ENCODE peak calls at places on chromosome 3, in six cellular contexts. J is upper lobe of left lung, B is HepG2, I is HCT116, A is GM12878, S is K562. L is an unnamed sample. For H3K27me3, the result is how much of the 10 kb centered on the place peaks cover.

GRCh38 chr3:188979669-188980311 is 192.0 kb upstream of the TPRG1 start:
- ATAC-seq in B (no peak), S (no peak), A (no peak), J (peak), I (no peak), L (peak)

GRCh38 chr3:173711619-173712018 is 314.1 kb downstream of the NLGN1 start:
- ATAC-seq in I (peak), S (no peak), A (no peak), B (no peak), J (peak), L (no peak)

GRCh38 chr3:127820871-127821853 is 1.2 kb downstream of the MGLL start:
- ATAC-seq in I (no peak), S (no peak), A (peak), J (no peak), B (no peak), L (no peak)

GRCh38 chr3:169869484-169870304 is at the start of gene LRRC31:
- ATAC-seq in I (no peak), S (no peak), B (no peak), J (no peak), A (no peak), L (no peak)

GRCh38 chr3:61416618-61417017 is 144.8 kb upstream of the PTPRG start:
- ATAC-seq in J (no peak), S (no peak), B (no peak), I (no peak), A (no peak), L (no peak)

GRCh38 chr3:97658670-97659285 is 105.8 kb upstream of the ARL6 start:
- ATAC-seq in I (no peak), S (no peak), J (no peak), A (peak), B (peak), L (no peak)

GRCh38 chr3:9068044-9068443 is 104.8 kb upstream of the RAD18 start:
- ATAC-seq in A (no peak), J (no peak), I (no peak), S (no peak), B (no peak), L (peak)

GRCh38 chr3:142866841-142867631 is 21.8 kb downstream of the PCOLCE2 start:
- ATAC-seq in J (no peak), B (peak), A (peak), I (peak), S (peak), L (no peak)

GRCh38 chr3:178267158-178267838 is 268.9 kb upstream of the KCNMB2 start:
- ATAC-seq in B (no peak), A (no peak), S (no peak), J (no peak), I (no peak), L (no peak)

GRCh38 chr3:32428092-32429068 is 36.7 kb downstream of the CMTM7 start:
- ATAC-seq in I (no peak), A (peak), S (peak), B (peak), J (peak), L (no peak)

GRCh38 chr3:138081371-138082084 is 33.9 kb downstream of the DZIP1L start:
- ATAC-seq in J (peak), S (no peak), B (no peak), I (no peak), A (no peak), L (peak)

GRCh38 chr3:183427206-183428139 is 946 bp downstream of the MCF2L2 start:
- ATAC-seq in J (peak), S (no peak), A (no peak), I (no peak), B (no peak), L (no peak)

GRCh38 chr3:156579427-156579851 is 24.5 kb upstream of the SSR3 start:
- ATAC-seq in A (no peak), B (no peak), S (peak), I (no peak), J (peak), L (no peak)

GRCh38 chr3:109804697-109805096 is 467.4 kb upstream of the DPPA4 start:
- ATAC-seq in A (peak), J (no peak), S (no peak), B (no peak), I (peak), L (peak)

GRCh38 chr3:178084938-178085816 is 451.1 kb upstream of the KCNMB2 start:
- ATAC-seq in J (peak), S (no peak), B (peak), I (no peak), A (no peak), L (peak)

GRCh38 chr3:31960793-31961431 is 20.1 kb downstream of the OSBPL10 start:
- ATAC-seq in J (peak), I (peak), A (peak), S (no peak), B (peak), L (no peak)

GRCh38 chr3:188826574-188826973 is 345.2 kb upstream of the TPRG1 start:
- ATAC-seq in I (no peak), S (no peak), A (no peak), B (no peak), J (no peak), L (no peak)

GRCh38 chr3:144294659-144295538 is 323.3 kb downstream of the DIPK2A start:
- ATAC-seq in B (no peak), S (no peak), J (no peak), I (no peak), A (peak), L (no peak)

GRCh38 chr3:192933779-192934456 is 16.3 kb upstream of the MB21D2 start:
- ATAC-seq in I (no peak), B (no peak), A (peak), S (no peak), J (no peak), L (no peak)

GRCh38 chr3:9875448-9875847 is 4.6 kb downstream of the CIDEC start:
- ATAC-seq in J (no peak), I (no peak), S (no peak), A (no peak), B (no peak), L (no peak)

GRCh38 chr3:11007534-11007933 is 15.0 kb downstream of the SLC6A1 start:
- ATAC-seq in B (peak), J (no peak), I (peak), S (peak), A (no peak), L (no peak)

GRCh38 chr3:32841875-32842505 is 24.2 kb downstream of the TRIM71 start:
- ATAC-seq in S (no peak), B (no peak), I (no peak), J (no peak), A (peak), L (no peak)

GRCh38 chr3:135975053-135975452 is 9.5 kb downstream of the PPP2R3A start:
- ATAC-seq in I (no peak), B (no peak), J (no peak), A (no peak), S (no peak), L (no peak)

GRCh38 chr3:73413619-73414018 is 211.1 kb downstream of the PDZRN3 start:
- ATAC-seq in S (no peak), B (no peak), J (no peak), A (no peak), I (no peak), L (no peak)

DNA sequence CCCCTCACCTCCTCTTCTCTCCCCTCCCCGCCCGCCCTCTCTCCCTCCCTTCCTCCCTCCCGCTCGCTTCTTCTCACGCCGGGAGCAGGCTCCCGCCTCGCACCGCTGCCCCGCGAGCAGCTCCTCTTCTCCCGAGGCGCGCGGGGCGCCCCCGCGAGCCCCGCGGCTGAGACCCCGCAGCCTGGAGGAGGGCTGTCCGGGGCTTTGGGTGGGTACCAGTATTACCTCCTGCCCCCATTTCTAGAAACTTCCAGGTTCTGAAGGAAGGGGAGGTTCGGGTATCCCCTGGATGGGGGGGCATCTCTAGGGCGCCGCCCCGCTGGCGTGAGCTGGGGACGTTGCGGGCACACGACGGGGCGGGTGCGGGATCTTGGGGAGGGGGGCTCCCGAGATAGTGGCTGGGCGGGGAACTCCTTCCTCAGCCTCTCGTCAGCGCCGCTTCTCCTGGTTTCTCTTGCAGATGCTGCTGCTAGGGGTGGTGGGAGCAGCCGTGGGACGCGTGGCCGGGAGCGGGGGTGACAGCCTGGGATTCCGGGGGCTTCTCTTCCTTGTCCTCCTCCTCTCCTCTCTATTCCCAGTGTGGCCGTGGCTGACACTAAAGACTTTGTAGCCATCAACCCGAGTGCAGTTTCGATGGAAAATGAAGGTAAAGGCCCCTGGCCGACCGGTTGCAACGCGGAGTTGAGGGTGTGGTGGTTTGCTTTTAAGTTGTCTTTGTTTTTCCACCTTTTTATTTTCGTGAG is 417 bp downstream of the ATP2C1 start:
- ATAC-seq in B (peak), I (peak), J (peak), A (peak), S (peak), L (peak)
- TF ChIP-seq POLR2A in B (no peak), I (no peak), J (no peak), A (no peak), S (no peak), L (no peak)

DNA sequence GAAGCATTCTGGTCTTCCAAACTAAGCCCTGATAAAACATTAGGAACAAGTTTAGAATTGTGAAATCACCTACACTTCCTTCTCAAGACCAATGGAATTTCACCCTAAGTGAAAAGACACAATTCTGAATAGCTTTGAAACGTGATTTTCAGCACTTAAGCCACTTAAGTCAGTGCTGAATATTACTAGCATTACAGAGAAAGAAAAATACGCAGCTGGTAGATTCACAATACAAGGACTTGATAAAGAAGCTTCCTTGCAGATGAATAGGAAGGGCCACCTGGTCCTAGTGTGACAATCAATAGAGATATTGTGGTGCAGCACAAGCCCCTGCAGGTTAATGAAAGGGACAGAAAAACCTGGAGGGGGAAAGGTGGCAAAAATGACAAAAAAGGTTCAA is 353.1 kb upstream of the ALCAM start:
- ATAC-seq in A (no peak), S (no peak), I (no peak), B (no peak), J (no peak), L (no peak)
- TF ChIP-seq POLR2AphosphoS5 in A (no peak), S (no peak), I (no peak), B (no peak), J (no peak), L (no peak)

DNA sequence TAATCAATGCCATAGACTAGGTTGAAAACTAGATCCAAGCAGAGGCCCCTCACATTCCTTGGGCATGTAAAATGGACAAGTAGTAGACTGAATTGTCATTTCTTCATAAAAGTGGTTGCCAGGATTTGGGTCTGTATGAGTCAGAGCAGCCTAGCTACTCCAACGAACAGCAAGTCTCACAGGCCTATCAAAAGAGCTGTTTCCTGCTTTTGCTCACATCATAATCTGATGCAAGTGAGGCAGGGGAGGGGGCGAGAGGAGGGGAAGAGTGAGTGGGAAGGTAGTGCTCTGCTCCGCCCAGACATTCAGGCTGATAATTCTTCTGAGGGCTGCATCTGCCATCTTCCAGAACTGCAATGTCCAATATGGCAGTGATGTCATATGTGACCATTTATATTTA is 228.9 kb upstream of the PRICKLE2 start:
- ATAC-seq in I (no peak), B (no peak), A (peak), J (no peak), S (no peak), L (no peak)
- H3K27me3 ChIP-seq in I (under half), B (under half), A (under half), J (under half), S (under half), L (under half)

DNA sequence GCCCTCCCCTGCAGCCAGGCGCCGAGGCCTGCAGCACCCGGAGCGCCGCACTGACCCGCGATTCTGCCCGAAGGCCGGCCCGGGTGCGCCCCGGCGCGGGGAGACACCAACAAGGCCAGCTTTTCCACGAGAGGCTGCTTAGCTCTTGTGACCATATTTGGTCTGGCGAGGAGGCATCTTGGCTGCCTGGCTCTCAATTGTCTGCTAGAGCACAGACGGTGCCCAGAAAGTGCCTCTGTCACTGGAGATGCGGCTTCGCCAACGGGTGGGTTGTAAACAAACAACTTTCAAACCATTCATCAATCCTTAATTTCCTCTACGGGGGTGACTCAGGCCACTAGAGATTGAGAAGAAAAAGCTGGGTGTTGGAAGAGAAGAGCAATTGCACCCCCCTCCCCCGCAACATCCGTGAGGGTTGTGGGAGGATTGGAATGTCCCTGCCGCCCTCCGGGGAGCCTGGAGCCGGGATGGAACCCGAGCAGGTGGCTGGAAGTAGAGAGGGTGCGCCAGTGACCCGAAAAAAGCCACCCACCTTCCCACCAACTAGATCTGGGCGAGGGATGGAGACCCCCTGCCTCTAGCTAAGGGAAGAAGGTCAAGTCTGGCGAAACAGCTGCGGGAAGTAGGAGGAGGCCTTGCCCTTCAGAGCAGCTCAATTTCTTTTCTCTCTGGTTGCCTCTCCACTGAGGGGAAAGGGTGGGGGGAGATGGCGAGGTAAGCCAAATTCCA is 783 bp upstream of the WWTR1 start:
- ATAC-seq in B (peak), I (peak), J (peak), S (no peak), A (peak), L (peak)
- TF ChIP-seq POLR2A in B (no peak), I (no peak), J (no peak), S (no peak), A (peak), L (no peak)